ENCODE peak calls at places on chromosomes 6 and 20, in ten cellular contexts. C is right lobe of liver, Z is mammary epithelial cell, P is substantia nigra, S is IMR-90, F is H9, Q is psoas muscle, D is esophagus squamous epithelium, A is RWPE1, O is HL-60. W is an unnamed sample.

GRCh38 chr6:22053385-22053997 is 243.3 kb downstream of the PRL start:
- DNase-seq in Q (no peak), P (no peak), C (no peak), Z (no peak), S (no peak), D (no peak), O (peak), F (no peak), A (no peak), W (peak)

GRCh38 chr20:43102394-43102793 is 87.3 kb downstream of the PTPRT start:
- DNase-seq in O (no peak), Z (no peak), C (no peak), Q (no peak), S (no peak), P (no peak), F (peak), A (no peak), D (no peak), W (no peak)

GRCh38 chr6:159929819-159930218 is 39.0 kb downstream of the MAS1 start:
- DNase-seq in C (no peak), A (no peak), P (no peak), S (no peak), D (no peak), Z (no peak), F (no peak), Q (no peak), O (no peak), W (no peak)

GRCh38 chr6:52981215-52981910 is 13.7 kb downstream of the GSTA4 start:
- DNase-seq in P (no peak), D (no peak), S (no peak), C (no peak), O (no peak), Z (no peak), A (no peak), F (no peak), Q (no peak), W (no peak)

GRCh38 chr20:54078296-54078695 is 7.9 kb upstream of the BCAS1 start:
- DNase-seq in C (no peak), D (no peak), A (no peak), Q (no peak), F (no peak), S (no peak), O (peak), P (no peak), Z (no peak), W (no peak)

GRCh38 chr20:19974621-19975435 is 42.3 kb upstream of the NAA20 start:
- DNase-seq in Q (peak), O (peak), D (no peak), S (peak), F (no peak), A (peak), C (peak), P (peak), Z (peak), W (peak)

GRCh38 chr6:90103056-90103793 is 193.4 kb downstream of the BACH2 start:
- DNase-seq in Q (no peak), D (no peak), A (no peak), P (no peak), O (no peak), C (no peak), S (no peak), Z (no peak), F (no peak), W (no peak)

GRCh38 chr6:9397981-9398559 is 962.7 kb upstream of the SLC35B3 start:
- DNase-seq in F (no peak), O (no peak), Z (no peak), Q (no peak), C (no peak), P (no peak), A (no peak), D (no peak), S (no peak), W (peak)

GRCh38 chr6:34598725-34599124 is 42.6 kb upstream of the SPDEF start:
- DNase-seq in Q (no peak), Z (no peak), S (peak), O (no peak), A (no peak), C (no peak), P (no peak), F (no peak), D (no peak), W (no peak)

GRCh38 chr6:160887616-160888015 is 104.0 kb upstream of the MAP3K4 start:
- DNase-seq in A (no peak), Q (no peak), O (no peak), F (no peak), P (no peak), S (no peak), C (no peak), Z (no peak), D (no peak), W (no peak)

GRCh38 chr20:63344616-63345327 is 16.4 kb downstream of the CHRNA4 start:
- DNase-seq in F (no peak), C (no peak), S (no peak), Q (peak), A (no peak), Z (no peak), D (no peak), P (no peak), O (no peak), W (peak)

GRCh38 chr6:12709556-12709955 is 7.0 kb upstream of the PHACTR1 start:
- DNase-seq in O (no peak), A (no peak), P (no peak), C (no peak), Z (no peak), F (no peak), S (no peak), Q (no peak), D (no peak), W (no peak)

GRCh38 chr20:3691306-3691705 is 9.5 kb upstream of the ADAM33 start:
- DNase-seq in A (no peak), D (no peak), P (no peak), C (no peak), O (no peak), Q (no peak), Z (no peak), F (no peak), S (no peak), W (no peak)

GRCh38 chr6:163745566-163746400 is 331.3 kb downstream of the QKI start:
- DNase-seq in Z (peak), D (no peak), S (peak), C (no peak), P (no peak), F (no peak), A (peak), O (no peak), Q (peak), W (peak)

DNA sequence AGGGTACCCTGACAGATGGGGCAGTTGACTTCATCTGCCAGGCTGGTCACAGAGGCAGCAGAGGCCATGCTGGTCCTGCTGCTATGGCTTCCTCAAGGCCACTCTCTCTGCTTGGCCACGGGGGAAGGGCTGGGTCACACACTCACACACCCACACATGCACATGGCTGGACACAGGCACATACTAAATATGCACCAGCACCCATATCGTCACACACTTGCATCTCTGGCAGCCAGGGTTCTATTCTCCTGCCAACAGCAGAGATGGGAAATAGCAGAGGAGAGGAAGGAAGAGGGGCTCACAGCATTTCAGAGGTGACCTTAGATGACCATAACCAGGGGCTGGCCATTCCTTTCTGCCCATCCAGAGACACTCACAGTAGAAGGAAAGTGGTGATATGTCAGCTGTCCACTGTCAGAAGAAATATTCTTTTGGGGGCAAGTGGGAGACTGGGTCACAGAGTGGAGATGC is at the start of gene TRIM10:
- DNase-seq in D (no peak), F (no peak), Q (no peak), S (no peak), P (no peak), A (no peak), C (no peak), Z (no peak), O (no peak), W (no peak)
- H3K27ac ChIP-seq in D (no peak), F (no peak), Q (no peak), S (no peak), P (no peak), A (no peak), C (no peak), Z (no peak), O (no peak), W (no peak)

DNA sequence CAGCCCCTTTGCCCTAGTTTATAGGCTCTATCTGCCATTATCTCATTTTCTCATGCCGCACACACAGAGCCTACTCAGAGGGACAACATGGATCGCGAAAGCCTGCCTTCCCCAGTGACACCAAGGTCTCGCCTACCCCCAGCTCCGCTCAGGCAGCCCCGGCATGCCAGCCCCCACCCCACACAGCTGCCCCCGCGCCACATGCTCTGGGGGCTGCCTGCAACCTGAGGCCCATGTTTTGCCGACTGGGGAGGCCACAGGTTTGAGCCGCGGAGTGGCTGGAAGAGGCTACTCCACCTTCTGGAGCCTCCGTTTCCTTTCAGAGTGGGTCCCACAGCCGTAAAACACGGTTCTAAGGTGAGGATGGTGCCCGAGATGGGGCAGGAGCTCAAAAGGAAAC is 102.1 kb downstream of the ASXL1 start:
- DNase-seq in C (no peak), A (no peak), Q (no peak), O (no peak), D (no peak), Z (no peak), S (no peak), P (no peak), F (no peak), W (no peak)
- H3K27ac ChIP-seq in C (no peak), A (no peak), Q (no peak), O (no peak), D (no peak), Z (no peak), S (no peak), P (peak), F (no peak), W (no peak)

GRCh38 chr20:48698507-48699267 is 129.1 kb downstream of the PREX1 start:
- DNase-seq in F (peak), O (no peak), P (no peak), S (no peak), Q (no peak), A (no peak), D (no peak), C (no peak), Z (no peak), W (peak)
- H3K27ac ChIP-seq in F (no peak), O (no peak), P (peak), S (no peak), Q (no peak), A (peak), D (no peak), C (no peak), Z (no peak), W (no peak)

DNA sequence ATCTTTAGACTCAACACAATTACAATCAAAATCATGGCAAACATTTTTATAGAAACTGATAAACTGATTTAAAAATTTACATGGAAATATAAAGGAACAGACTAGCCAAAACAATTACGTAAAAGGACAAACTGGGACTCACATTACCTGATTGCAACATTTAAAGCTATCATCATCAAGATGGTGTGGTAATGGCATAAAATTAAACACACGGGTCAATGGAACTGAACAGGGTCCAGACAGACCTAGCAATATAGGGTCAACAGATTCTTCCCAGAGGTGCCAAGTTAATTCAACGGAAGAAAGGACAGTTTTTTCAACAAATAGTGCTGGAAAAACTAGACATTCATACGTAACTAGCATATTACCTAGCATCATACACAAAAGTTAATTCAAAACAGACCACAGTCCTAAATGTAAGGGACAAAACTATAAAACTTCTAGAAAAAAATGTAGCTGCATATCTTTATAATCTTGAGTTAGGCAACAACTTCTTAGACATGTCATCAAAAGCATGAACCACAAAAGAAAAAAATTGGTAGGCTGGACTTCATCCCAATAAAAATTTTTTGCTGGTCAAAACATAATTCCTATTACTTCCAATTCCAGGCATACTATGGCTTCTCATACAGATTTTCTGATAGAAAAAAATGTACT is 147.4 kb upstream of the BEND6 start:
- DNase-seq in Z (no peak), A (no peak), Q (no peak), F (no peak), O (no peak), P (no peak), D (no peak), S (no peak), C (no peak), W (no peak)
- H3K27ac ChIP-seq in Z (peak), A (no peak), Q (peak), F (no peak), O (no peak), P (no peak), D (no peak), S (no peak), C (no peak), W (peak)

W was measured in osteoblast.